ENCODE peak calls at places on chromosomes 6 and 20, in five cellular contexts. One of them, this sample, is unnamed.

GRCh38 chr6:6407061-6407723 is 86.7 kb upstream of the F13A1 start:
- DNase-seq in activated naive CD8-positive, alpha-beta T cell treated with anti-CD3 and anti-CD28 coated beads, Interleukin-2, amount 50 U/mL, for 24 hours: no peak
- DNase-seq in GM13976: peak; percentile 62
- DNase-seq in fibroblast of the conjunctiva: no peak
- DNase-seq in ascending aorta: no peak
- DNase-seq in this sample: no peak

GRCh38 chr6:108630050-108630714 is 69.5 kb downstream of the FOXO3 start:
- DNase-seq in activated naive CD8-positive, alpha-beta T cell treated with anti-CD3 and anti-CD28 coated beads, Interleukin-2, amount 50 U/mL, for 24 hours: no peak
- DNase-seq in GM13976: no peak
- DNase-seq in fibroblast of the conjunctiva: no peak
- DNase-seq in ascending aorta: no peak
- DNase-seq in this sample: no peak

GRCh38 chr6:154537486-154537885 is 27.0 kb upstream of the CNKSR3 start:
- DNase-seq in activated naive CD8-positive, alpha-beta T cell treated with anti-CD3 and anti-CD28 coated beads, Interleukin-2, amount 50 U/mL, for 24 hours: no peak
- DNase-seq in GM13976: no peak
- DNase-seq in fibroblast of the conjunctiva: no peak
- DNase-seq in ascending aorta: no peak
- DNase-seq in this sample: peak; percentile 74

GRCh38 chr6:104887350-104887749 is 27.6 kb upstream of the HACE1 start:
- DNase-seq in activated naive CD8-positive, alpha-beta T cell treated with anti-CD3 and anti-CD28 coated beads, Interleukin-2, amount 50 U/mL, for 24 hours: no peak
- DNase-seq in GM13976: peak; percentile 20
- DNase-seq in fibroblast of the conjunctiva: no peak
- DNase-seq in ascending aorta: no peak
- DNase-seq in this sample: peak; percentile 33

GRCh38 chr6:92777146-92777740 is 642.1 kb downstream of the EPHA7 start:
- DNase-seq in activated naive CD8-positive, alpha-beta T cell treated with anti-CD3 and anti-CD28 coated beads, Interleukin-2, amount 50 U/mL, for 24 hours: no peak
- DNase-seq in GM13976: peak; percentile 3
- DNase-seq in fibroblast of the conjunctiva: peak; percentile 14
- DNase-seq in ascending aorta: no peak
- DNase-seq in this sample: no peak

GRCh38 chr20:1381753-1382591 is 10.9 kb downstream of the FKBP1A start:
- DNase-seq in activated naive CD8-positive, alpha-beta T cell treated with anti-CD3 and anti-CD28 coated beads, Interleukin-2, amount 50 U/mL, for 24 hours: no peak
- DNase-seq in GM13976: no peak
- DNase-seq in fibroblast of the conjunctiva: no peak
- DNase-seq in ascending aorta: no peak
- DNase-seq in this sample: no peak

GRCh38 chr6:30880563-30881252 is 3.6 kb upstream of the DDR1 start:
- DNase-seq in activated naive CD8-positive, alpha-beta T cell treated with anti-CD3 and anti-CD28 coated beads, Interleukin-2, amount 50 U/mL, for 24 hours: no peak
- DNase-seq in GM13976: peak; percentile 14
- DNase-seq in fibroblast of the conjunctiva: no peak
- DNase-seq in ascending aorta: no peak
- DNase-seq in this sample: peak; percentile 11

GRCh38 chr6:13338038-13338437 is 9.7 kb upstream of the TBC1D7 start:
- DNase-seq in activated naive CD8-positive, alpha-beta T cell treated with anti-CD3 and anti-CD28 coated beads, Interleukin-2, amount 50 U/mL, for 24 hours: no peak
- DNase-seq in GM13976: no peak
- DNase-seq in fibroblast of the conjunctiva: no peak
- DNase-seq in ascending aorta: no peak
- DNase-seq in this sample: no peak

GRCh38 chr6:99019341-99019740 is 71.6 kb upstream of the FBXL4 start:
- DNase-seq in activated naive CD8-positive, alpha-beta T cell treated with anti-CD3 and anti-CD28 coated beads, Interleukin-2, amount 50 U/mL, for 24 hours: no peak
- DNase-seq in GM13976: no peak
- DNase-seq in fibroblast of the conjunctiva: no peak
- DNase-seq in ascending aorta: no peak
- DNase-seq in this sample: no peak

GRCh38 chr6:39688494-39688893 is 36.7 kb downstream of the KIF6 start:
- DNase-seq in activated naive CD8-positive, alpha-beta T cell treated with anti-CD3 and anti-CD28 coated beads, Interleukin-2, amount 50 U/mL, for 24 hours: no peak
- DNase-seq in GM13976: no peak
- DNase-seq in fibroblast of the conjunctiva: peak; percentile 30
- DNase-seq in ascending aorta: no peak
- DNase-seq in this sample: no peak

GRCh38 chr6:64811145-64811544 is 895.9 kb downstream of the EYS start:
- DNase-seq in activated naive CD8-positive, alpha-beta T cell treated with anti-CD3 and anti-CD28 coated beads, Interleukin-2, amount 50 U/mL, for 24 hours: no peak
- DNase-seq in GM13976: no peak
- DNase-seq in fibroblast of the conjunctiva: no peak
- DNase-seq in ascending aorta: no peak
- DNase-seq in this sample: no peak

GRCh38 chr6:161333410-161333809 is 59.5 kb upstream of the AGPAT4 start:
- DNase-seq in activated naive CD8-positive, alpha-beta T cell treated with anti-CD3 and anti-CD28 coated beads, Interleukin-2, amount 50 U/mL, for 24 hours: no peak
- DNase-seq in GM13976: no peak
- DNase-seq in fibroblast of the conjunctiva: no peak
- DNase-seq in ascending aorta: no peak
- DNase-seq in this sample: no peak

GRCh38 chr20:32444474-32445220 is 86.5 kb downstream of the ASXL1 start:
- DNase-seq in activated naive CD8-positive, alpha-beta T cell treated with anti-CD3 and anti-CD28 coated beads, Interleukin-2, amount 50 U/mL, for 24 hours: no peak
- DNase-seq in GM13976: no peak
- DNase-seq in fibroblast of the conjunctiva: no peak
- DNase-seq in ascending aorta: no peak
- DNase-seq in this sample: no peak

GRCh38 chr20:52869698-52870288 is 102.4 kb upstream of the TSHZ2 start:
- DNase-seq in activated naive CD8-positive, alpha-beta T cell treated with anti-CD3 and anti-CD28 coated beads, Interleukin-2, amount 50 U/mL, for 24 hours: no peak
- DNase-seq in GM13976: no peak
- DNase-seq in fibroblast of the conjunctiva: no peak
- DNase-seq in ascending aorta: no peak
- DNase-seq in this sample: no peak

GRCh38 chr20:50213531-50214106 is 23.0 kb downstream of the CEBPB start:
- DNase-seq in activated naive CD8-positive, alpha-beta T cell treated with anti-CD3 and anti-CD28 coated beads, Interleukin-2, amount 50 U/mL, for 24 hours: no peak
- DNase-seq in GM13976: no peak
- DNase-seq in fibroblast of the conjunctiva: no peak
- DNase-seq in ascending aorta: no peak
- DNase-seq in this sample: no peak

GRCh38 chr20:31494131-31494530 is 19.0 kb downstream of the REM1 start:
- DNase-seq in activated naive CD8-positive, alpha-beta T cell treated with anti-CD3 and anti-CD28 coated beads, Interleukin-2, amount 50 U/mL, for 24 hours: no peak
- DNase-seq in GM13976: no peak
- DNase-seq in fibroblast of the conjunctiva: no peak
- DNase-seq in ascending aorta: no peak
- DNase-seq in this sample: no peak

GRCh38 chr20:14189794-14190402 is 147.5 kb downstream of the FLRT3 start:
- DNase-seq in activated naive CD8-positive, alpha-beta T cell treated with anti-CD3 and anti-CD28 coated beads, Interleukin-2, amount 50 U/mL, for 24 hours: no peak
- DNase-seq in GM13976: no peak
- DNase-seq in fibroblast of the conjunctiva: peak; percentile 37
- DNase-seq in ascending aorta: no peak
- DNase-seq in this sample: no peak

GRCh38 chr6:42038811-42039408 is 11.4 kb upstream of the TAF8 start:
- DNase-seq in activated naive CD8-positive, alpha-beta T cell treated with anti-CD3 and anti-CD28 coated beads, Interleukin-2, amount 50 U/mL, for 24 hours: no peak
- DNase-seq in GM13976: no peak
- DNase-seq in fibroblast of the conjunctiva: no peak
- DNase-seq in ascending aorta: no peak
- DNase-seq in this sample: no peak

GRCh38 chr6:112254921-112255320 is 554 bp upstream of the LAMA4 start:
- DNase-seq in activated naive CD8-positive, alpha-beta T cell treated with anti-CD3 and anti-CD28 coated beads, Interleukin-2, amount 50 U/mL, for 24 hours: no peak
- DNase-seq in GM13976: no peak
- DNase-seq in fibroblast of the conjunctiva: no peak
- DNase-seq in ascending aorta: no peak
- DNase-seq in this sample: no peak